ENCODE peak calls at places on chromosomes 11 and 22, in five cellular contexts. F is mesenchymal stem cell, K is neuronal stem cell, A is H9, Z is trophoblast cell. P is an unnamed sample.

GRCh38 chr11:96102664-96103068 is 178.8 kb upstream of the MTMR2 start:
- DNase-seq in F (peak), K (no peak), A (no peak), Z (peak), P (no peak)

GRCh38 chr11:60165538-60165937 is 17.3 kb downstream of the MS4A6A start:
- DNase-seq in F (no peak), K (no peak), A (no peak), Z (no peak), P (no peak)

GRCh38 chr11:125932301-125932700 is 13.5 kb upstream of the VSIG10L2 start:
- DNase-seq in F (no peak), K (no peak), A (no peak), Z (no peak), P (no peak)

GRCh38 chr22:47727656-47728055 is 965.2 kb downstream of the TBC1D22A start:
- DNase-seq in F (no peak), K (no peak), A (no peak), Z (no peak), P (no peak)

GRCh38 chr11:88552377-88553029 is 215.0 kb upstream of the CTSC start:
- DNase-seq in F (peak), K (peak), A (peak), Z (peak), P (peak)

GRCh38 chr11:124511739-124512138 is 31.7 kb downstream of the OR8B12 start:
- DNase-seq in F (no peak), K (no peak), A (no peak), Z (no peak), P (no peak)

GRCh38 chr22:24482586-24482985 is 12.5 kb upstream of the UPB1 start:
- DNase-seq in F (peak), K (no peak), A (no peak), Z (peak), P (no peak)

GRCh38 chr11:119363874-119364590 is 17.5 kb downstream of the USP2 start:
- DNase-seq in F (no peak), K (peak), A (no peak), Z (peak), P (peak)

GRCh38 chr11:120577624-120578363 is 66.2 kb downstream of the GRIK4 start:
- DNase-seq in F (no peak), K (no peak), A (no peak), Z (no peak), P (no peak)

GRCh38 chr11:47213985-47214564 is 699 bp upstream of the DDB2 start:
- DNase-seq in F (peak), K (peak), A (peak), Z (peak), P (peak)

GRCh38 chr11:78212586-78213371 is 24.1 kb downstream of the USP35 start:
- DNase-seq in F (no peak), K (no peak), A (no peak), Z (no peak), P (no peak)

GRCh38 chr11:77497368-77497767 is 23.5 kb upstream of the PAK1 start:
- DNase-seq in F (no peak), K (no peak), A (no peak), Z (no peak), P (no peak)

GRCh38 chr11:702731-703461 is 3.1 kb upstream of the EPS8L2 start:
- DNase-seq in F (no peak), K (no peak), A (no peak), Z (no peak), P (no peak)

GRCh38 chr11:75238595-75239245 is 1.9 kb upstream of the TPBGL start:
- DNase-seq in F (no peak), K (no peak), A (no peak), Z (no peak), P (no peak)

GRCh38 chr11:83156996-83157754 is at the start of gene PCF11:
- DNase-seq in F (no peak), K (no peak), A (no peak), Z (no peak), P (peak)

GRCh38 chr11:116697011-116697410 is 75.8 kb downstream of the BUD13 start:
- DNase-seq in F (no peak), K (no peak), A (no peak), Z (peak), P (no peak)

GRCh38 chr22:37897805-37898204 is 8.3 kb upstream of the MICALL1 start:
- DNase-seq in F (no peak), K (no peak), A (no peak), Z (peak), P (no peak)

GRCh38 chr22:42791721-42792452 is 65.2 kb downstream of the ARFGAP3 start:
- DNase-seq in F (no peak), K (no peak), A (no peak), Z (no peak), P (no peak)

GRCh38 chr11:117479372-117479771 is 151.7 kb downstream of the CEP164 start:
- DNase-seq in F (no peak), K (no peak), A (peak), Z (no peak), P (no peak)

GRCh38 chr22:37999640-38000272 is 15.4 kb upstream of the SOX10 start:
- DNase-seq in F (peak), K (no peak), A (no peak), Z (peak), P (no peak)

GRCh38 chr11:18384157-18384641 is 10.2 kb upstream of the LDHA start:
- DNase-seq in F (no peak), K (no peak), A (no peak), Z (peak), P (no peak)

GRCh38 chr11:131618203-131618602 is 247.8 kb downstream of the NTM start:
- DNase-seq in F (no peak), K (no peak), A (no peak), Z (no peak), P (no peak)

GRCh38 chr22:38240734-38241252 is 32.0 kb downstream of the TMEM184B start:
- DNase-seq in F (peak), K (peak), A (peak), Z (peak), P (peak)

GRCh38 chr11:65298131-65298535 is 16.5 kb upstream of the CDC42EP2 start:
- DNase-seq in F (peak), K (no peak), A (no peak), Z (no peak), P (no peak)

GRCh38 chr11:17581732-17582053 is 34.6 kb downstream of the OTOG start:
- DNase-seq in F (no peak), K (no peak), A (no peak), Z (no peak), P (no peak)

GRCh38 chr11:64088159-64089026 is 52.7 kb downstream of the FLRT1 start:
- DNase-seq in F (no peak), K (no peak), A (peak), Z (no peak), P (peak)

GRCh38 chr11:17250561-17251350 is 25.8 kb upstream of the NUCB2 start:
- DNase-seq in F (no peak), K (no peak), A (no peak), Z (peak), P (no peak)

GRCh38 chr11:75815345-75815983 is 454 bp downstream of the UVRAG start:
- DNase-seq in F (peak), K (no peak), A (peak), Z (peak), P (peak)

GRCh38 chr11:120304526-120304925 is 20.6 kb upstream of the TLCD5 start:
- DNase-seq in F (no peak), K (no peak), A (no peak), Z (peak), P (no peak)

GRCh38 chr22:41181349-41182241 is 23.5 kb upstream of the L3MBTL2 start:
- DNase-seq in F (peak), K (no peak), A (peak), Z (peak), P (no peak)

GRCh38 chr11:76161261-76161961 is 44.9 kb downstream of the WNT11 start:
- DNase-seq in F (no peak), K (no peak), A (no peak), Z (no peak), P (no peak)

GRCh38 chr11:21897203-21897602 is 295.7 kb upstream of the ANO5 start:
- DNase-seq in F (no peak), K (no peak), A (no peak), Z (peak), P (no peak)

GRCh38 chr11:82080160-82080559 is 653.5 kb downstream of the FAM181B start:
- DNase-seq in F (no peak), K (no peak), A (no peak), Z (peak), P (no peak)

GRCh38 chr22:24102366-24103200 is 78.7 kb upstream of the SUSD2 start:
- DNase-seq in F (no peak), K (no peak), A (no peak), Z (no peak), P (no peak)

GRCh38 chr11:76206077-76206326 is 300 bp downstream of the WNT11 start:
- DNase-seq in F (no peak), K (no peak), A (no peak), Z (no peak), P (no peak)

DNA sequence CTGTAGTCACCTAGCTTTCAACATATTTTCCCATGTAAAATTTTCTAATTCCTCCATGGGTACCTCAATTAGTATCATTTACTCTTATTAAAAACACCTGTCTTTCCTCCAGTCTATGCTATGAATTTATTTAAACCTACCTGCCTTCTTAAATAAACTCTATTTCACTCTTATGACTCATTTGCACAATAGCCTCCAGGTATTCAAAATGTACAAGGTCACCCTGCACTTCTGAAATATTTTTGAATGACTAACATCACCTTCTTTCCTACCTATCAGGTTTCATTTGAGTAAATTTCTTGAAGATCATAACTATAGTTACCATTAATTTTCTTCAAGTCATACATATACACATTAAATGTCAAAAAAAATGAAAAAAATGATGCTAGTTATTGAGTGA is 939.7 kb downstream of the DLG2 start:
- DNase-seq in F (no peak), K (no peak), A (no peak), Z (no peak), P (no peak)
- H2BK12ac ChIP-seq in F (no peak), K (no peak), A (no peak), Z (no peak), P (no peak)

DNA sequence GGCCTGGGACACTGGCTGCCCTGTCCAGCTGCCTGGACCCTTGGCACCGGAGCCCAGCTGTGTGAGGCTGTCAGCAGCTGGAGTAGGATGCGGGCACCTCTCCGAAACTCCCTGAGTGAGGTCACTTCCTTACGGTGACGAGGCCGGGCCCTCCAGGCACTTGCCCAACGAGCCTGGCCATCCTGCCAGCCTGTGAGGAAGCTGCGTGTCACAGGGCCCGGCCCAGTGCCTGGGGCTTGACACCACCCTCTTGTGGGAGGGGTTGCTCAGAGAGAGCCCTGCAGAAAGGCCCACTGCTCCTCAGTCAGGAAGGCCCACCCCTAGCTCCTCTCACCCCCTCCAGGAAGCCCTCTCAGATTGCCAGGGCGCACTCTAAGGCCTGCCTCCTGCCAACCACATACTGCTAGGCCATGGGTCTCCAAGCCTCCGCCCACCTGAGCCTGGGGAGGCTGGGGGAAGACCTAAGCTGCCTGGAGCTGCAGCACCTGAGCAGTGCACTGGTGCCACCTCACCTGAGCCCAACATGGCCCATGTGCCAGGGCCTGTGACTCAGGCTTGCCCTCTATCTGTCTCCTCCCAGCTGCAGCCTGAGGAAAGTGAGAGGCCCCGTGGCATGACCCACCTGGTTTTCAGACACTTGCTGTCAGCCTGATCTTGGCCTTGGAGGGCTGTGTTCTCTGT is 4.3 kb upstream of the PHLDA2 start:
- DNase-seq in F (peak), K (no peak), A (peak), Z (peak), P (peak)
- H3K4ac ChIP-seq in F (peak), K (no peak), A (no peak), Z (no peak), P (no peak)

DNA sequence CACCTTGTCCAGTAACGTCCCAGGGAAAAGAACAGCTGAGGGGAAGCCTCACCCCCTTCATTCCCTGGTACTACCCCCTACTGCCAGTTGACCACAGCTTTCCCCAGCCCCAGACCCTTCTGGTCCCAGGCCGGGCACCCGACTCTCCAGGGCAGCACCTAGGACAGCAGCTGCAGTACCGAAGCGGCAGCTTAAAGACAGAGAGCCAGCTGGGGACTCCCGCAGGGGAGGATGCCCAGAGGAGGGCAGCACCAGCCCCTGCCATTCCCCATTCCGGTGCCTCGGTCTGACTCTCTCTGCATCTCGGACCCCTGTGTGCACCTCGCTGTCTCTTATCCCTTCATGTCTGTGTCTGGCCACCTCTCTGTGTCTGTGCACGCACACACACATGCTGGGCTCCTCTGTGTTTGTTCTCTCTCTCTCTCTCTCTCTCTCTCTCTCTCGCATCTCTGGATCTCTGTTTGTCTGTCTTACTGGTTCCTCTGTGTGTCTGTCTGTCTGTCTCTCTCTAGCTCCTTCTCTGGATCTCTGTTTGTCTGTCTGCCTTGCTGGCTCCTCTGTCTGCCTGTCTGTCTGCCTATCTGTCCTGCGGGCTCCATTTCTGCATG is 9.4 kb downstream of the IGSF9B start:
- DNase-seq in F (peak), K (peak), A (peak), Z (peak), P (no peak)
- H2AK5ac ChIP-seq in F (no peak), K (no peak), A (no peak), Z (no peak), P (peak)

DNA sequence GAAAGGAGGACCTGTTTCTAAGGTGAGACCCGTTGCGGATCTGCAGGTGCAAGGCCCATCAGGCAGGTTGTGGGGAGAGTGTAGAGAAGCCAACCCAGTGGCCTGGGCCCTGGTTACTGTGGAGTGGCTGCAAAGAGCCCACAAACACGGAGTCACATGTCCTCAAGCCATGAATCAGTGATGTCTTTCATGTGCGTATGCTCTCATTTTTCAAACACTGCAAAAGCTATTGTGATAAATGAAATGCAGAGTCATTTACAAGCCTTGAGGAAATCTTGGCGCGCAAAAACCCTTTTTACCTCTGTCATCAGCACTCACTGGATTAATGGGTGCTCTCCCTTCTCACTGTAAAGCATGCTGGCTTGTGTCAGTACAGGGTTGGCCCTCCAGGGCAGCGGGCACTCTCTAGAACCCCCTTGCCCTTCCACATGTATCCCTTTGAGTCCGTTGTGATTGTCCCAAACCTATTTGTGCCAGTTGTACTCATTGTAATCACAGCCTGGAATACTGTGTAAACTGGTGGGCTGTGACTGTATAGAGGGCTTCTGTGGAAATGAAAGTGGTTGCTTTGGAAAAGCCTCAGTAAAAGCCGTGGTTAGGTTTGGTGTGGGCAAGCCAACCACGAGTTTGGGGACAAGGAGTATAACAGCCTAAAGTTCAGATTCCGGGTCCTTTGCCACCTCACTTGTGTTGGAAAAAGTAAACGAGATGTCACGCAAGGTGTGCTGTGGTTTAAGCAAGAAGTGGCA is 10.4 kb downstream of the GNAZ start:
- DNase-seq in F (no peak), K (no peak), A (no peak), Z (no peak), P (no peak)
- H2BK12ac ChIP-seq in F (no peak), K (no peak), A (no peak), Z (no peak), P (no peak)

DNA sequence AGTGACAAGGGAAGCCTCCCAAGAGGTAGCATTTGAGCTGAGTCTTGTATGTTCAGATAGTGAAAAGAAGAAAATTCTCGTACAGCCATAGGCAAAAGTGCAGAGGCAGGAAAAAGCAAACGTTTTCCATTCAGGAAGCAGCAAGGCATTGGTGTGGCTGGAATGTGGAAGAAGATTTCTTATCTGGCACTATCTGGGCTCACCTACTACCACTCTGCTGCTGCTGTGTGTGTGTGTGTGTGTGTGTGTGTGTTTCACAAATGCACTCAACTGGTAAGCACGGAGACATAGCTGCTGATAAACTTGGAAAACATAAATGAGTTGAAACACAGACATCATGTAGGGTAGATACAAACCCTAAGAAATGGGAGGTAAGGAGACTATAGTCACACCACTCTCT is 92.8 kb upstream of the ARHGAP42 start:
- DNase-seq in F (no peak), K (no peak), A (no peak), Z (no peak), P (no peak)
- H3K4ac ChIP-seq in F (no peak), K (no peak), A (no peak), Z (no peak), P (no peak)

GRCh38 chr11:44566952-44567875 is 1.8 kb downstream of the CD82 start:
- DNase-seq in F (peak), K (no peak), A (no peak), Z (no peak), P (no peak)

GRCh38 chr11:44565008-44565745 is at the start of gene CD82:
- DNase-seq in F (peak), K (peak), A (peak), Z (peak), P (peak)

GRCh38 chr11:44567876-44568256 is 2.4 kb downstream of the CD82 start:
- DNase-seq in F (peak), K (no peak), A (no peak), Z (no peak), P (no peak)

GRCh38 chr11:44565746-44566558 is 489 bp downstream of the CD82 start:
- DNase-seq in F (no peak), K (no peak), A (peak), Z (peak), P (no peak)

GRCh38 chr11:44566559-44566949 is 1.1 kb downstream of the CD82 start:
- DNase-seq in F (no peak), K (no peak), A (no peak), Z (no peak), P (no peak)
- H2AK5ac ChIP-seq in F (no peak), K (no peak), A (no peak), Z (no peak), P (no peak)

GRCh38 chr11:113567097-113567496 is 91.9 kb upstream of the DRD2 start:
- DNase-seq in F (no peak), K (no peak), A (no peak), Z (no peak), P (no peak)
- H2BK12ac ChIP-seq in F (no peak), K (no peak), A (no peak), Z (no peak), P (no peak)

GRCh38 chr22:49824936-49825335 is 2.7 kb downstream of the BRD1 start:
- DNase-seq in F (peak), K (no peak), A (no peak), Z (no peak), P (no peak)
- H3K4ac ChIP-seq in F (no peak), K (no peak), A (no peak), Z (peak), P (no peak)

DNA sequence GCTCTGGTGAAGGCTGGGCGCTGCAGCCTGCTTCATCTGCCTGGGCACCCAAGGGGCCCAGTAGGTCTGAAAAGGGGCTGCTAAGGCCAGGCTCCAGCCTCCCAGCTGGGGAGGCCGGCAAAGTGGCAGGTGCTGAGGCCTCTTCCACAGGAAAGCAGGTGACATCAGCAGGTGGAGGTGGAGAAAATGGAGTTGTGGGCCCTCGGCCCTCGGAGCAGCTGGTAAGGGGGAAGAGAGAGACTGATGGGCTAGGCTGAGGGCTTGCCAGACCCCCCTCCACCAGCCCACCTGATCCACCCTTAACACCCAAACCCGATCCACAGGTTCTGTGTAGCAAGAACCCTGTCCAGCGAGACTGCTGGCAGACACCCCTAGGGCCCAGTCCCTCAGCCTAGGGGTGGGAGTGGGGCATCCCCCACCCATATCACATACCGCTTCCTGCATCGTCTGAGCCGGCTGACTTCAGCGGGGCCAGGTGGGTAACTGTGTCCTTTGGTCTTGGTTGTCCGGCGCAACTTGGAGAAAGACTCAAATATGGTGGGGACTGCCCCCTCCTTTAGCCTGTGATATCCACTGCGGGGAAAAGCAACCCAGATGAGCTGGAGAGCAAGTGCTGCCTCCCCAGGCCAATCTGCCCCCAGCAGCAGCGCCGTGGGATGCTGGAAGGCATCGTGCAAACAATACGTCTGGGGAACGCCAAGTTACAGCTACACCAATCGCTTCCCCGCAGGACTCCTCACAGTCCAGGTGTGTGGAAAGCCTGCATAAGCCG is 1.5 kb downstream of the THAP7 start:
- DNase-seq in F (no peak), K (no peak), A (no peak), Z (peak), P (no peak)
- H2AK5ac ChIP-seq in F (peak), K (peak), A (no peak), Z (peak), P (no peak)